ENCODE peak calls at places on chromosomes 7 and 10, in seven cellular contexts. F is coronary artery, B is foreskin fibroblast, M is RWPE1, P is WTC11, C is GM06990, Q is tibial artery. H is an unnamed sample.

GRCh38 chr10:94370501-94370900 is 7.8 kb upstream of the NOC3L start:
- DNase-seq in F (no peak), B (no peak), M (no peak), P (no peak), C (no peak), Q (no peak), H (no peak)

GRCh38 chr10:89164080-89164479 is 43.0 kb downstream of the CH25H start:
- DNase-seq in F (no peak), B (no peak), M (no peak), P (no peak), C (peak; percentile 9), Q (no peak), H (no peak)

GRCh38 chr7:30681262-30682130 is 760 bp downstream of the CRHR2 start:
- DNase-seq in F (no peak), B (no peak), M (no peak), P (peak; percentile 36), C (no peak), Q (no peak), H (no peak)

GRCh38 chr10:122525788-122526187 is 34.8 kb upstream of the DMBT1 start:
- DNase-seq in F (no peak), B (no peak), M (no peak), P (no peak), C (no peak), Q (no peak), H (no peak)

GRCh38 chr10:83373659-83374058 is 765.6 kb upstream of the GHITM start:
- DNase-seq in F (no peak), B (no peak), M (no peak), P (peak; percentile 53), C (no peak), Q (no peak), H (no peak)

GRCh38 chr7:128705891-128706333 is 33.2 kb upstream of the CALU start:
- DNase-seq in F (no peak), B (no peak), M (no peak), P (no peak), C (no peak), Q (no peak), H (no peak)

GRCh38 chr7:97004931-97005763 is at the start of gene DLX6:
- DNase-seq in F (no peak), B (peak; percentile 30), M (peak; percentile 85), P (peak; percentile 90), C (no peak), Q (no peak), H (no peak)

GRCh38 chr10:122362621-122363020 is 11.9 kb upstream of the PLEKHA1 start:
- DNase-seq in F (no peak), B (no peak), M (peak; percentile 51), P (no peak), C (no peak), Q (no peak), H (no peak)

GRCh38 chr10:72574636-72575035 is 51.2 kb downstream of the MICU1 start:
- DNase-seq in F (no peak), B (no peak), M (no peak), P (no peak), C (no peak), Q (no peak), H (no peak)

GRCh38 chr10:88282876-88283275 is 300.2 kb downstream of the RNLS start:
- DNase-seq in F (no peak), B (no peak), M (no peak), P (no peak), C (no peak), Q (no peak), H (no peak)

GRCh38 chr7:147803625-147804024 is 786.9 kb upstream of the C7orf33 start:
- DNase-seq in F (no peak), B (no peak), M (no peak), P (no peak), C (no peak), Q (no peak), H (no peak)

GRCh38 chr7:47180268-47180826 is 401.6 kb downstream of the TNS3 start:
- DNase-seq in F (no peak), B (peak; percentile 57), M (peak; percentile 62), P (peak; percentile 59), C (no peak), Q (no peak), H (peak; percentile 46)

GRCh38 chr10:100998183-100998990 is 1.2 kb upstream of the LZTS2 start:
- DNase-seq in F (peak; percentile 91), B (peak; percentile 79), M (peak; percentile 94), P (peak; percentile 66), C (peak; percentile 67), Q (peak; percentile 94), H (peak; percentile 78)

GRCh38 chr7:42198296-42198695 is 38.7 kb downstream of the GLI3 start:
- DNase-seq in F (no peak), B (no peak), M (peak; percentile 93), P (no peak), C (no peak), Q (no peak), H (no peak)

GRCh38 chr7:50226669-50227068 is 77.8 kb upstream of the IKZF1 start:
- DNase-seq in F (no peak), B (no peak), M (no peak), P (no peak), C (no peak), Q (no peak), H (no peak)

GRCh38 chr10:123013456-123014419 is 4.9 kb downstream of the ACADSB start:
- DNase-seq in F (no peak), B (no peak), M (peak; percentile 22), P (no peak), C (no peak), Q (no peak), H (no peak)

GRCh38 chr10:117635851-117636250 is 93.3 kb downstream of the EMX2 start:
- DNase-seq in F (no peak), B (no peak), M (no peak), P (no peak), C (no peak), Q (no peak), H (no peak)

GRCh38 chr10:107413971-107414370 is 249.5 kb upstream of the SORCS1 start:
- DNase-seq in F (no peak), B (no peak), M (no peak), P (no peak), C (no peak), Q (no peak), H (no peak)

GRCh38 chr10:107415446-107415845 is 250.9 kb upstream of the SORCS1 start:
- DNase-seq in F (no peak), B (no peak), M (no peak), P (no peak), C (no peak), Q (no peak), H (no peak)

GRCh38 chr10:107409517-107409916 is 245.0 kb upstream of the SORCS1 start:
- DNase-seq in F (no peak), B (peak; percentile 37), M (peak; percentile 12), P (peak; percentile 16), C (no peak), Q (no peak), H (no peak)
- TF ChIP-seq CTCF in F (no peak), B (peak; percentile 21), M (peak; percentile 40), P (no peak), C (peak; percentile 60), Q (no peak), H (peak; percentile 18)

GRCh38 chr7:7970620-7971307 is 2.2 kb downstream of the GLCCI1 start:
- DNase-seq in F (no peak), B (no peak), M (no peak), P (no peak), C (no peak), Q (no peak), H (no peak)

GRCh38 chr7:7968544-7969305 is at the start of gene GLCCI1:
- DNase-seq in F (peak; percentile 97), B (peak; percentile 95), M (peak; percentile 99), P (peak; percentile 98), C (peak; percentile 97), Q (peak; percentile 98), H (peak; percentile 93)

GRCh38 chr7:7967909-7968543 is 570 bp upstream of the GLCCI1 start:
- DNase-seq in F (no peak), B (no peak), M (no peak), P (no peak), C (no peak), Q (no peak), H (no peak)

GRCh38 chr7:7970113-7970619 is 1.6 kb downstream of the GLCCI1 start:
- DNase-seq in F (no peak), B (no peak), M (no peak), P (no peak), C (no peak), Q (no peak), H (no peak)

GRCh38 chr7:7969306-7970112 is 913 bp downstream of the GLCCI1 start:
- DNase-seq in F (peak; percentile 76), B (no peak), M (peak; percentile 32), P (peak; percentile 40), C (peak; percentile 71), Q (peak; percentile 67), H (peak; percentile 30)
- TF ChIP-seq CTCF in F (no peak), B (no peak), M (no peak), P (no peak), C (no peak), Q (no peak), H (no peak)

DNA sequence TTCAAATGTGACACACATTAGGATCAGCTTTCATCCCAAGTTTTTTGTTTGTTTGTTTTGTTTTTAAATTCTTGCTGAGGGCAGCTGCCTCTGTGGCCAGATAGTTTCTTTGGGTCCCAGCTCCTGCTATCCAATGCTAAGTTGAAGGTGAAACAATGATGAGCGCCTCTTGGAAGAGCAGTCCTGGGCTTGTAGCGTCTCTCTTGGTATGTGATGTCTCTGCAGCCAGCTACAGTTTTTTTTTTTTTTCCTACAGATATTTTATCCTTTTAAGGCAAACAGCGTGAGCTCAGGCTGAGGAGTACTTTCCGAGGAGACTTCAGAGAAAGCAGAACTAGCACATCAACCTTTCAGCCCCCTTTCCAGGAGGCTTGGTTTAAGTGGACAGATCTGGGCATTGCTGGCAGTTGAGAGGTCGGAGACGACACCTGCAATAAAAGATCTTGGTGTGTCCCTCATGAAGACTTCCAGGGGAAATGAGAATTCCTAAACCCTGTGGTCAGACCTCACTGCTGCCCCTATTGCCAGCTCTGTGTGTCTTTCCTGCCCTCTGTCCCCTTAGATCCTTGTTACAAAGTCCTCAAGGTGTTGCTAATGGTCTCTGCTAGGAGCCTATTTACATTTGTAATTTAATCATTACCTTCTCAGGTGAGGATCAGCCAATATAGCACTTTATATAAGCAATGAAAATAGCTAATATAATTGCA is 9.1 kb downstream of the PRKG1 start:
- DNase-seq in F (no peak), B (no peak), M (no peak), P (peak; percentile 21), C (no peak), Q (no peak), H (no peak)
- TF ChIP-seq CTCF in F (no peak), B (no peak), M (no peak), P (no peak), C (no peak), Q (no peak), H (no peak)

GRCh38 chr10:60733826-60734225 is 44.5 kb upstream of the CDK1 start:
- DNase-seq in F (no peak), B (no peak), M (no peak), P (no peak), C (no peak), Q (no peak), H (no peak)

GRCh38 chr10:60732240-60733188 is 45.8 kb upstream of the CDK1 start:
- DNase-seq in F (no peak), B (no peak), M (peak; percentile 30), P (peak; percentile 36), C (no peak), Q (no peak), H (peak; percentile 31)

GRCh38 chr10:60735244-60735643 is 43.0 kb upstream of the CDK1 start:
- DNase-seq in F (no peak), B (no peak), M (no peak), P (no peak), C (no peak), Q (no peak), H (no peak)

GRCh38 chr10:60734226-60734625 is 44.1 kb upstream of the CDK1 start:
- DNase-seq in F (no peak), B (no peak), M (no peak), P (no peak), C (no peak), Q (no peak), H (no peak)

GRCh38 chr10:60733189-60733815 is 45.0 kb upstream of the CDK1 start:
- DNase-seq in F (no peak), B (no peak), M (peak; percentile 77), P (peak; percentile 80), C (peak; percentile 30), Q (no peak), H (peak; percentile 60)
- TF ChIP-seq CTCF in F (no peak), B (no peak), M (peak; percentile 62), P (no peak), C (no peak), Q (peak; percentile 19), H (peak; percentile 10)

H was measured in GM13976.